ENCODE peak calls at places on chromosome 11, in seven cellular contexts. S is activated naive CD4-positive, alpha-beta T cell; W is activated CD4-positive, CD25-positive, alpha-beta regulatory T cell; O is HTR-8/SVneo; X is HS-5; J is NCI-H345; V is renal cortical epithelial cell. G is an unnamed sample.

GRCh38 chr11:34632105-34632780 is 11.3 kb downstream of the EHF start:
- DNase-seq in S (no peak), W (no peak), O (no peak), X (no peak), J (peak), V (peak), G (no peak)

GRCh38 chr11:46680815-46681214 is 19.6 kb downstream of the ARHGAP1 start:
- DNase-seq in S (no peak), W (no peak), O (no peak), X (no peak), J (no peak), V (no peak), G (no peak)

GRCh38 chr11:1574256-1575242 is 2.5 kb upstream of the DUSP8 start:
- DNase-seq in S (peak), W (peak), O (peak), X (no peak), J (peak), V (no peak), G (no peak)

GRCh38 chr11:84790849-84791427 is 836.2 kb downstream of the DLG2 start:
- DNase-seq in S (no peak), W (no peak), O (no peak), X (no peak), J (no peak), V (no peak), G (no peak)

GRCh38 chr11:29255401-29255800 is 761.4 kb downstream of the KCNA4 start:
- DNase-seq in S (no peak), W (no peak), O (no peak), X (no peak), J (no peak), V (no peak), G (no peak)

GRCh38 chr11:37999171-37999570 is 1401.1 kb upstream of the RAG2 start:
- DNase-seq in S (no peak), W (no peak), O (no peak), X (no peak), J (no peak), V (no peak), G (no peak)

GRCh38 chr11:3904228-3904627 is 48.8 kb downstream of the STIM1 start:
- DNase-seq in S (no peak), W (no peak), O (no peak), X (no peak), J (no peak), V (no peak), G (no peak)

GRCh38 chr11:1873048-1873812 is 18.5 kb downstream of the PRR33 start:
- DNase-seq in S (no peak), W (no peak), O (no peak), X (no peak), J (no peak), V (peak), G (no peak)

GRCh38 chr11:129865701-129866100 is 29.7 kb downstream of the NFRKB start:
- DNase-seq in S (no peak), W (no peak), O (no peak), X (no peak), J (no peak), V (no peak), G (no peak)